ENCODE peak calls at places on chromosomes 12 and 14, in ten cellular contexts. I is ascending aorta; L is NCI-H2081; D is ACHN; F is stimulated activated CD4-positive, alpha-beta T cell treated with anti-CD3 and anti-CD28 coated beads, Interleukin-2, amount 100 ng/mL, for 48 hours; C is activated CD4-positive, CD25-positive, alpha-beta regulatory T cell; T is HuH-7; J is foreskin fibroblast; E is fibroblast of the aortic adventitia; H is CD8-positive, alpha-beta memory T cell. N is an unnamed sample.

GRCh38 chr12:77667101-77667500 is 163.6 kb upstream of the NAV3 start:
- DNase-seq in I (no peak), L (no peak), D (no peak), F (no peak), C (no peak), T (no peak), J (no peak), E (no peak), H (no peak), N (no peak)

GRCh38 chr12:131561891-131562684 is 148.8 kb upstream of the SFSWAP start:
- DNase-seq in I (no peak), L (no peak), D (no peak), F (no peak), C (no peak), T (no peak), J (no peak), E (no peak), H (no peak), N (no peak)

GRCh38 chr14:79044894-79045624 is 874.9 kb downstream of the NRXN3 start:
- DNase-seq in I (no peak), L (peak), D (peak), F (no peak), C (no peak), T (no peak), J (peak), E (peak), H (no peak), N (peak)

GRCh38 chr12:124567035-124567672 is at the start of gene NCOR2:
- DNase-seq in I (no peak), L (no peak), D (peak), F (peak), C (peak), T (no peak), J (peak), E (no peak), H (peak), N (peak)

GRCh38 chr14:73784065-73784987 is 67.3 kb upstream of the PTGR2 start:
- DNase-seq in I (no peak), L (no peak), D (no peak), F (no peak), C (no peak), T (no peak), J (peak), E (peak), H (no peak), N (no peak)

GRCh38 chr12:68092976-68093375 is 66.6 kb downstream of the IFNG start:
- DNase-seq in I (no peak), L (no peak), D (no peak), F (no peak), C (no peak), T (no peak), J (no peak), E (no peak), H (no peak), N (no peak)

GRCh38 chr12:47286676-47287075 is 206.9 kb upstream of the AMIGO2 start:
- DNase-seq in I (no peak), L (no peak), D (no peak), F (no peak), C (no peak), T (no peak), J (no peak), E (no peak), H (no peak), N (no peak)

GRCh38 chr12:50764116-50764860 is 387 bp downstream of the ATF1 start:
- DNase-seq in I (peak), L (peak), D (peak), F (peak), C (peak), T (no peak), J (peak), E (peak), H (peak), N (peak)

GRCh38 chr12:65642006-65642695 is 182.1 kb upstream of the HMGA2 start:
- DNase-seq in I (no peak), L (no peak), D (no peak), F (no peak), C (no peak), T (no peak), J (peak), E (no peak), H (no peak), N (no peak)

GRCh38 chr12:105876426-105876927 is 262.3 kb downstream of the NUAK1 start:
- DNase-seq in I (no peak), L (no peak), D (no peak), F (no peak), C (no peak), T (no peak), J (no peak), E (no peak), H (no peak), N (no peak)

GRCh38 chr12:13203028-13203922 is 6.7 kb downstream of the EMP1 start:
- DNase-seq in I (no peak), L (no peak), D (peak), F (no peak), C (no peak), T (no peak), J (peak), E (peak), H (no peak), N (no peak)

GRCh38 chr14:54206477-54206876 is 190.3 kb upstream of the CDKN3 start:
- DNase-seq in I (no peak), L (no peak), D (no peak), F (no peak), C (no peak), T (no peak), J (no peak), E (peak), H (no peak), N (no peak)

GRCh38 chr12:22287776-22288621 is 46.5 kb downstream of the ST8SIA1 start:
- DNase-seq in I (no peak), L (no peak), D (no peak), F (peak), C (no peak), T (no peak), J (peak), E (peak), H (peak), N (no peak)

GRCh38 chr12:34395056-34396005 is 373.0 kb downstream of the ALG10 start:
- DNase-seq in I (peak), L (no peak), D (no peak), F (no peak), C (no peak), T (no peak), J (no peak), E (no peak), H (peak), N (peak)

GRCh38 chr14:39582028-39582654 is 149.9 kb upstream of the FBXO33 start:
- DNase-seq in I (no peak), L (no peak), D (no peak), F (no peak), C (no peak), T (no peak), J (no peak), E (no peak), H (no peak), N (no peak)

GRCh38 chr12:111437816-111438454 is 32.2 kb downstream of the SH2B3 start:
- DNase-seq in I (peak), L (no peak), D (peak), F (no peak), C (no peak), T (no peak), J (peak), E (peak), H (no peak), N (peak)

GRCh38 chr14:102663031-102663430 is 70.6 kb downstream of the RCOR1 start:
- DNase-seq in I (no peak), L (no peak), D (no peak), F (no peak), C (no peak), T (no peak), J (no peak), E (peak), H (no peak), N (no peak)

GRCh38 chr12:78866518-78866917 is 1.9 kb downstream of the SYT1 start:
- DNase-seq in I (no peak), L (no peak), D (no peak), F (no peak), C (no peak), T (no peak), J (no peak), E (peak), H (no peak), N (no peak)

GRCh38 chr14:74463697-74464096 is 29.4 kb downstream of the NPC2 start:
- DNase-seq in I (no peak), L (no peak), D (no peak), F (no peak), C (no peak), T (no peak), J (no peak), E (no peak), H (no peak), N (no peak)

GRCh38 chr14:59296508-59296907 is 108.0 kb downstream of the DAAM1 start:
- DNase-seq in I (no peak), L (no peak), D (no peak), F (no peak), C (no peak), T (no peak), J (no peak), E (no peak), H (no peak), N (no peak)

GRCh38 chr12:113720629-113721028 is 245.5 kb downstream of the RBM19 start:
- DNase-seq in I (no peak), L (no peak), D (no peak), F (no peak), C (no peak), T (peak), J (no peak), E (no peak), H (no peak), N (no peak)